ENCODE peak calls at places on chromosomes 6 and 20, in nine cellular contexts. One of them, this sample, is unnamed.
A peak's percentile ranks its signal among the peaks of the same experiment; 100 is the strongest.

GRCh38 chr6:43052842-43053544 is 658 bp downstream of the CUL7 start:
- DNase-seq in CD8-positive, alpha-beta T cell: no peak
- DNase-seq in MM.1S: no peak
- DNase-seq in heart left ventricle: peak; percentile 48
- DNase-seq in esophagus squamous epithelium: no peak
- DNase-seq in IMR-90: peak; percentile 20
- DNase-seq in endothelial cell of umbilical vein: peak; percentile 53
- DNase-seq in RWPE2: no peak
- DNase-seq in tibial artery: no peak
- DNase-seq in this sample: no peak

GRCh38 chr6:45105170-45105820 is 222.8 kb upstream of the RUNX2 start:
- DNase-seq in tibial artery: no peak
- DNase-seq in MM.1S: no peak
- DNase-seq in endothelial cell of umbilical vein: no peak
- DNase-seq in CD8-positive, alpha-beta T cell: no peak
- DNase-seq in RWPE2: no peak
- DNase-seq in heart left ventricle: no peak
- DNase-seq in esophagus squamous epithelium: no peak
- DNase-seq in IMR-90: peak; percentile 17
- DNase-seq in this sample: no peak

GRCh38 chr20:56453347-56453746 is 15.1 kb upstream of the RTF2 start:
- DNase-seq in RWPE2: no peak
- DNase-seq in tibial artery: peak; percentile 10
- DNase-seq in endothelial cell of umbilical vein: no peak
- DNase-seq in esophagus squamous epithelium: no peak
- DNase-seq in IMR-90: no peak
- DNase-seq in MM.1S: no peak
- DNase-seq in CD8-positive, alpha-beta T cell: no peak
- DNase-seq in heart left ventricle: no peak
- DNase-seq in this sample: no peak

GRCh38 chr6:72857791-72858190 is 235.9 kb downstream of the KCNQ5 start:
- DNase-seq in heart left ventricle: no peak
- DNase-seq in MM.1S: no peak
- DNase-seq in esophagus squamous epithelium: no peak
- DNase-seq in RWPE2: no peak
- DNase-seq in tibial artery: no peak
- DNase-seq in IMR-90: peak; percentile 59
- DNase-seq in endothelial cell of umbilical vein: peak; percentile 2
- DNase-seq in CD8-positive, alpha-beta T cell: no peak
- DNase-seq in this sample: no peak

GRCh38 chr20:37526238-37526838 is 1.3 kb downstream of the BLCAP start:
- DNase-seq in IMR-90: peak; percentile 52
- DNase-seq in esophagus squamous epithelium: no peak
- DNase-seq in heart left ventricle: peak; percentile 32
- DNase-seq in CD8-positive, alpha-beta T cell: no peak
- DNase-seq in tibial artery: peak; percentile 65
- DNase-seq in MM.1S: no peak
- DNase-seq in RWPE2: peak; percentile 99
- DNase-seq in endothelial cell of umbilical vein: peak; percentile 97
- DNase-seq in this sample: peak; percentile 59

GRCh38 chr20:58141971-58142842 is 86.2 kb downstream of the ANKRD60 start:
- DNase-seq in RWPE2: peak; percentile 80
- DNase-seq in heart left ventricle: no peak
- DNase-seq in endothelial cell of umbilical vein: no peak
- DNase-seq in MM.1S: no peak
- DNase-seq in tibial artery: peak; percentile 56
- DNase-seq in IMR-90: no peak
- DNase-seq in CD8-positive, alpha-beta T cell: no peak
- DNase-seq in esophagus squamous epithelium: no peak
- DNase-seq in this sample: no peak

GRCh38 chr6:130996635-130997034 is 66.4 kb downstream of the EPB41L2 start:
- DNase-seq in heart left ventricle: no peak
- DNase-seq in tibial artery: no peak
- DNase-seq in CD8-positive, alpha-beta T cell: no peak
- DNase-seq in MM.1S: no peak
- DNase-seq in esophagus squamous epithelium: no peak
- DNase-seq in RWPE2: no peak
- DNase-seq in endothelial cell of umbilical vein: no peak
- DNase-seq in IMR-90: no peak
- DNase-seq in this sample: no peak

GRCh38 chr20:15288076-15288475 is 950.7 kb upstream of the FLRT3 start:
- DNase-seq in tibial artery: no peak
- DNase-seq in MM.1S: no peak
- DNase-seq in esophagus squamous epithelium: no peak
- DNase-seq in heart left ventricle: no peak
- DNase-seq in CD8-positive, alpha-beta T cell: no peak
- DNase-seq in IMR-90: no peak
- DNase-seq in endothelial cell of umbilical vein: no peak
- DNase-seq in RWPE2: no peak
- DNase-seq in this sample: no peak

GRCh38 chr6:186221-186965 is 105.9 kb upstream of the DUSP22 start:
- DNase-seq in IMR-90: peak; percentile 39
- DNase-seq in endothelial cell of umbilical vein: no peak
- DNase-seq in esophagus squamous epithelium: no peak
- DNase-seq in RWPE2: no peak
- DNase-seq in tibial artery: no peak
- DNase-seq in MM.1S: no peak
- DNase-seq in CD8-positive, alpha-beta T cell: no peak
- DNase-seq in heart left ventricle: no peak
- DNase-seq in this sample: no peak

GRCh38 chr6:42142118-42142835 is at the start of gene C6orf132:
- DNase-seq in heart left ventricle: no peak
- DNase-seq in esophagus squamous epithelium: no peak
- DNase-seq in endothelial cell of umbilical vein: no peak
- DNase-seq in CD8-positive, alpha-beta T cell: no peak
- DNase-seq in tibial artery: peak; percentile 70
- DNase-seq in IMR-90: no peak
- DNase-seq in MM.1S: no peak
- DNase-seq in RWPE2: peak; percentile 84
- DNase-seq in this sample: no peak

GRCh38 chr6:158630944-158631616 is 13.5 kb downstream of the DYNLT1 start:
- DNase-seq in tibial artery: peak; percentile 98
- DNase-seq in RWPE2: peak; percentile 45
- DNase-seq in IMR-90: peak; percentile 68
- DNase-seq in heart left ventricle: peak; percentile 56
- DNase-seq in CD8-positive, alpha-beta T cell: no peak
- DNase-seq in esophagus squamous epithelium: no peak
- DNase-seq in endothelial cell of umbilical vein: peak; percentile 45
- DNase-seq in MM.1S: no peak
- DNase-seq in this sample: no peak

GRCh38 chr20:45355685-45356084 is 7.3 kb upstream of the SYS1 start:
- DNase-seq in RWPE2: no peak
- DNase-seq in heart left ventricle: no peak
- DNase-seq in CD8-positive, alpha-beta T cell: no peak
- DNase-seq in IMR-90: no peak
- DNase-seq in tibial artery: no peak
- DNase-seq in endothelial cell of umbilical vein: no peak
- DNase-seq in MM.1S: no peak
- DNase-seq in esophagus squamous epithelium: no peak
- DNase-seq in this sample: no peak

GRCh38 chr20:23326774-23327173 is 23.8 kb upstream of the NXT1 start:
- DNase-seq in esophagus squamous epithelium: no peak
- DNase-seq in tibial artery: peak; percentile 54
- DNase-seq in endothelial cell of umbilical vein: no peak
- DNase-seq in CD8-positive, alpha-beta T cell: no peak
- DNase-seq in MM.1S: no peak
- DNase-seq in IMR-90: no peak
- DNase-seq in heart left ventricle: no peak
- DNase-seq in RWPE2: no peak
- DNase-seq in this sample: no peak
- H3K27me3 ChIP-seq in esophagus squamous epithelium: no peaks in the 10 kb centered on the region
- H3K27me3 ChIP-seq in tibial artery: no peaks in the 10 kb centered on the region
- H3K27me3 ChIP-seq in endothelial cell of umbilical vein: peaks cover 5% of the 10 kb centered on the region
- H3K27me3 ChIP-seq in CD8-positive, alpha-beta T cell: no peaks in the 10 kb centered on the region
- H3K27me3 ChIP-seq in MM.1S: no peaks in the 10 kb centered on the region
- H3K27me3 ChIP-seq in IMR-90: peaks cover 2% of the 10 kb centered on the region
- H3K27me3 ChIP-seq in heart left ventricle: no peaks in the 10 kb centered on the region
- H3K27me3 ChIP-seq in RWPE2: no peaks in the 10 kb centered on the region
- H3K27me3 ChIP-seq in this sample: no peaks in the 10 kb centered on the region

GRCh38 chr6:77450924-77451323 is 12.4 kb downstream of the HTR1B start:
- DNase-seq in tibial artery: no peak
- DNase-seq in esophagus squamous epithelium: no peak
- DNase-seq in MM.1S: no peak
- DNase-seq in IMR-90: peak; percentile 59
- DNase-seq in heart left ventricle: no peak
- DNase-seq in endothelial cell of umbilical vein: peak; percentile 55
- DNase-seq in CD8-positive, alpha-beta T cell: no peak
- DNase-seq in RWPE2: no peak
- DNase-seq in this sample: no peak
- TF ChIP-seq CTCF in tibial artery: no peak
- TF ChIP-seq CTCF in esophagus squamous epithelium: no peak
- TF ChIP-seq CTCF in MM.1S: no peak
- TF ChIP-seq CTCF in IMR-90: peak; percentile 61
- TF ChIP-seq CTCF in heart left ventricle: peak; percentile 40
- TF ChIP-seq CTCF in endothelial cell of umbilical vein: no peak
- TF ChIP-seq CTCF in CD8-positive, alpha-beta T cell: no peak
- TF ChIP-seq CTCF in RWPE2: peak; percentile 78
- TF ChIP-seq CTCF in this sample: peak; percentile 24

DNA sequence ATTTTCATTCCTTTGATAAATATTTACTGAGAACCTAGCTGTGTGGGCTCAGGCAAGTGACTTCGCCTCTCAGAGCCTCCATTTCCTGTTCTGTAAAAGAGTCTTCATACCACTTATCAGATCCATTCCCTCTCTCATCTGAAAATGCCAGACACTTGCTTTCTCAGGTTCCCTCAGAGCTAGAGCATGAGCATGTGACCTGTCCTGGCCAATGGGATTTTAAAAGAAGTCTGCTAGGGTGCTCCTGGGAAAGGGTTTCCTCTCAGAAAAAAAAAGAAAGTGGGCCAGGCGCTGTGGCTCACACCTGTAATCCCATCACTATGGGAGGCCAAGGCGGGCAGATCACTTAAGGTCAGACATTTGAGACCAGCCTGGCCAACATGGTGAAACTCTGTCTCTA is 5.3 kb downstream of the KCNB1 start:
- DNase-seq in tibial artery: no peak
- DNase-seq in RWPE2: no peak
- DNase-seq in CD8-positive, alpha-beta T cell: no peak
- DNase-seq in esophagus squamous epithelium: no peak
- DNase-seq in heart left ventricle: no peak
- DNase-seq in endothelial cell of umbilical vein: no peak
- DNase-seq in MM.1S: peak; percentile 15
- DNase-seq in IMR-90: no peak
- DNase-seq in this sample: no peak
- H3K27me3 ChIP-seq in tibial artery: no peaks in the 10 kb centered on the region
- H3K27me3 ChIP-seq in RWPE2: peaks cover 12% of the 10 kb centered on the region
- H3K27me3 ChIP-seq in CD8-positive, alpha-beta T cell: no peaks in the 10 kb centered on the region
- H3K27me3 ChIP-seq in esophagus squamous epithelium: no peaks in the 10 kb centered on the region
- H3K27me3 ChIP-seq in heart left ventricle: no peaks in the 10 kb centered on the region
- H3K27me3 ChIP-seq in endothelial cell of umbilical vein: peaks cover 9% of the 10 kb centered on the region
- H3K27me3 ChIP-seq in MM.1S: no peaks in the 10 kb centered on the region
- H3K27me3 ChIP-seq in IMR-90: peaks cover 64% of the 10 kb centered on the region
- H3K27me3 ChIP-seq in this sample: no peaks in the 10 kb centered on the region

DNA sequence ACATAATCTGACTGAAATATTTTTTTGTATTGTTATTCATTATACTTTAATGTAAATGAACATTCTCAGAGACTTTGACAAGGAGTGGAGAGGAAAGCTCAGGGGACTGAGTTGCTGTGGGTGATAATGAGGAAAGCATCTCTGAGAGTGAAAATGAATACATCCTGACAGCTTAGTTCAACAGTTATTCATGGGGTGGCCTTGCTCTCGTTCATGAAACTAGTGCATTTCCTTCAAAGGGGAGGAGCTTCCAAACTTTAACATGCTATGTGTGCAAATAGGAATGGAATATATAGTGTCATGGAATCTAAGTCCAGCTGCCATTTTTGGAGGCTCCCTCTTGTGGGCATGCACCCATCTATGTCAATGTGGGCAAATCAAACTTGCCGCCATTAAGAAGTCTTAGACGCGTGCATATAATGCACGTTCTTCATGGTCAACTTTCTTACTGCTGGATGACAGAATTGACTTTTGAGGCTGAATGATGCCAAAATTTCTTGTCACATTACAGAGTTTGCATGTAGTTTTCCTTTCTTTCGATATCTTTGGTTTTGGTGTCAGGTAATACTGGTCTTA is 124.3 kb upstream of the TMEM170B start:
- DNase-seq in MM.1S: no peak
- DNase-seq in esophagus squamous epithelium: no peak
- DNase-seq in IMR-90: no peak
- DNase-seq in CD8-positive, alpha-beta T cell: no peak
- DNase-seq in heart left ventricle: no peak
- DNase-seq in tibial artery: no peak
- DNase-seq in endothelial cell of umbilical vein: no peak
- DNase-seq in RWPE2: no peak
- DNase-seq in this sample: no peak
- TF ChIP-seq CTCF in MM.1S: peak; percentile 3
- TF ChIP-seq CTCF in esophagus squamous epithelium: no peak
- TF ChIP-seq CTCF in IMR-90: no peak
- TF ChIP-seq CTCF in CD8-positive, alpha-beta T cell: no peak
- TF ChIP-seq CTCF in heart left ventricle: no peak
- TF ChIP-seq CTCF in tibial artery: no peak
- TF ChIP-seq CTCF in endothelial cell of umbilical vein: no peak
- TF ChIP-seq CTCF in RWPE2: no peak
- TF ChIP-seq CTCF in this sample: no peak

GRCh38 chr6:145175470-145175869 is 559.9 kb downstream of the EPM2A start:
- DNase-seq in endothelial cell of umbilical vein: no peak
- DNase-seq in CD8-positive, alpha-beta T cell: no peak
- DNase-seq in esophagus squamous epithelium: no peak
- DNase-seq in heart left ventricle: no peak
- DNase-seq in RWPE2: no peak
- DNase-seq in MM.1S: no peak
- DNase-seq in IMR-90: no peak
- DNase-seq in tibial artery: no peak
- DNase-seq in this sample: no peak
- H3K27me3 ChIP-seq in endothelial cell of umbilical vein: no peaks in the 10 kb centered on the region
- H3K27me3 ChIP-seq in CD8-positive, alpha-beta T cell: no peaks in the 10 kb centered on the region
- H3K27me3 ChIP-seq in esophagus squamous epithelium: no peaks in the 10 kb centered on the region
- H3K27me3 ChIP-seq in heart left ventricle: no peaks in the 10 kb centered on the region
- H3K27me3 ChIP-seq in RWPE2: no peaks in the 10 kb centered on the region
- H3K27me3 ChIP-seq in MM.1S: no peaks in the 10 kb centered on the region
- H3K27me3 ChIP-seq in IMR-90: no peaks in the 10 kb centered on the region
- H3K27me3 ChIP-seq in tibial artery: no peaks in the 10 kb centered on the region
- H3K27me3 ChIP-seq in this sample: no peaks in the 10 kb centered on the region

DNA sequence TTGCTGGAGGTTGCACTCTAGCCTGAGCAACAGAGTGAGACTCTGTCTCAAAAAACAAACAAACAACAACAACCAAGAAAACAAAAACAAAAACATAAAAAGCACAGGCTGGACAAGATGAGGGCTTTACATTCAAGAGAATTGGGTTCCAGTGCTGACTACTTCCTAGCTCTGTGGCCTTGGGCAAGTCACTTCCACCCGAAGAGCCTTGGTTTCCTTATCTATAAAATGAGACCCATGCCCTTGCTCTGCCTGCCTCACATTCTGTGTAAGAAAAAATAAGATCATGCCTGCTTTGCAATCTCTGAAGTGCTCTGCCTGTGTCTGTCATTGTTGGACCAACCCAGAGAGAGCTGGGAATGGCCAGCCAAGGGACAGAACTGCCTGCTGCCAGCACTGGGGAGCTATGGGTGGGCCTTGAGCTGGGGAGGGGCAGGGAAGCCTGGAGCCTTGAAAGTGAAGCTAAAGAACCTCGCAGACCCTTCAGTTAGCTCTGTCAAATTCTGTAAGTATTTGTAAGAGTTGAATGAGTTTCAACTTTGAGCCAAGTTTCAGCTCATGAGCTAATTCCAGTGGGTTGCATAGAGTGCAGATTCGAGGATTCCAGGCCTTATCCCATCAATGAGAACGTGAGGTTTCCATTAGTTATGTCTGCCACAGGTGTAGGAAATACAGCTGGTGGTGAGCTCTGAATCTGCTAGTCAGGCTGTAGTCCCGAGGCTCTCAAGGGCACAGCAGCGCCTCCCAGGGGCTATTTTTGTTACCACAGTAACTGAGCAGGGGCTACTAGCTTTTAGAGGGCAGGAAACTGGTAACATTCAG is 93.2 kb downstream of the DLGAP4 start:
- DNase-seq in endothelial cell of umbilical vein: peak; percentile 73
- DNase-seq in CD8-positive, alpha-beta T cell: peak; percentile 27
- DNase-seq in esophagus squamous epithelium: no peak
- DNase-seq in RWPE2: no peak
- DNase-seq in MM.1S: peak; percentile 79
- DNase-seq in heart left ventricle: no peak
- DNase-seq in tibial artery: no peak
- DNase-seq in IMR-90: peak; percentile 11
- DNase-seq in this sample: no peak
- TF ChIP-seq CTCF in endothelial cell of umbilical vein: peak; percentile 67
- TF ChIP-seq CTCF in CD8-positive, alpha-beta T cell: no peak
- TF ChIP-seq CTCF in esophagus squamous epithelium: no peak
- TF ChIP-seq CTCF in RWPE2: peak; percentile 73
- TF ChIP-seq CTCF in MM.1S: peak; percentile 81
- TF ChIP-seq CTCF in heart left ventricle: peak; percentile 32
- TF ChIP-seq CTCF in tibial artery: no peak
- TF ChIP-seq CTCF in IMR-90: peak; percentile 29
- TF ChIP-seq CTCF in this sample: no peak